ENCODE peak calls at places on chromosomes 16 and 17, in ten cellular contexts. One of them, this sample, is unnamed.

GRCh38 chr17:1742371-1743093 is at the start of gene SERPINF2:
- DNase-seq in prostate gland: no peak
- DNase-seq in transverse colon: no peak
- DNase-seq in spleen: no peak
- DNase-seq in sigmoid colon: no peak
- DNase-seq in GM23338: no peak
- DNase-seq in HL-60: no peak
- DNase-seq in Panc1: no peak
- DNase-seq in HCT116: no peak
- DNase-seq in esophagus muscularis mucosa: no peak
- DNase-seq in this sample: no peak

GRCh38 chr16:11361751-11362742 is 16.8 kb downstream of the RMI2 start:
- DNase-seq in esophagus muscularis mucosa: no peak
- DNase-seq in HCT116: no peak
- DNase-seq in transverse colon: no peak
- DNase-seq in HL-60: peak; percentile 54
- DNase-seq in GM23338: no peak
- DNase-seq in spleen: peak; percentile 75
- DNase-seq in prostate gland: no peak
- DNase-seq in sigmoid colon: no peak
- DNase-seq in Panc1: no peak
- DNase-seq in this sample: no peak

GRCh38 chr17:3683054-3683511 is 12.9 kb downstream of the P2RX5 start:
- DNase-seq in HCT116: peak; percentile 53
- DNase-seq in Panc1: peak; percentile 60
- DNase-seq in esophagus muscularis mucosa: no peak
- DNase-seq in sigmoid colon: no peak
- DNase-seq in GM23338: peak; percentile 82
- DNase-seq in prostate gland: no peak
- DNase-seq in HL-60: peak; percentile 18
- DNase-seq in transverse colon: peak; percentile 41
- DNase-seq in spleen: no peak
- DNase-seq in this sample: peak; percentile 47

GRCh38 chr16:12356622-12357365 is 380.3 kb downstream of the SNX29 start:
- DNase-seq in Panc1: no peak
- DNase-seq in HL-60: peak; percentile 82
- DNase-seq in esophagus muscularis mucosa: no peak
- DNase-seq in GM23338: peak; percentile 20
- DNase-seq in prostate gland: no peak
- DNase-seq in transverse colon: no peak
- DNase-seq in sigmoid colon: no peak
- DNase-seq in HCT116: no peak
- DNase-seq in spleen: no peak
- DNase-seq in this sample: no peak

GRCh38 chr17:8803531-8804416 is 4.6 kb upstream of the MFSD6L start:
- DNase-seq in GM23338: peak; percentile 59
- DNase-seq in HCT116: no peak
- DNase-seq in Panc1: no peak
- DNase-seq in esophagus muscularis mucosa: peak; percentile 84
- DNase-seq in sigmoid colon: no peak
- DNase-seq in spleen: no peak
- DNase-seq in prostate gland: no peak
- DNase-seq in HL-60: no peak
- DNase-seq in transverse colon: no peak
- DNase-seq in this sample: no peak

GRCh38 chr17:80446645-80447405 is 29.6 kb downstream of the NPTX1 start:
- DNase-seq in spleen: no peak
- DNase-seq in sigmoid colon: no peak
- DNase-seq in transverse colon: no peak
- DNase-seq in esophagus muscularis mucosa: no peak
- DNase-seq in HCT116: no peak
- DNase-seq in GM23338: no peak
- DNase-seq in prostate gland: no peak
- DNase-seq in Panc1: no peak
- DNase-seq in HL-60: no peak
- DNase-seq in this sample: no peak

GRCh38 chr17:72125226-72125651 is 4.4 kb downstream of the SOX9 start:
- DNase-seq in sigmoid colon: no peak
- DNase-seq in prostate gland: no peak
- DNase-seq in spleen: no peak
- DNase-seq in HL-60: no peak
- DNase-seq in HCT116: no peak
- DNase-seq in transverse colon: peak; percentile 21
- DNase-seq in Panc1: no peak
- DNase-seq in GM23338: no peak
- DNase-seq in esophagus muscularis mucosa: no peak
- DNase-seq in this sample: no peak

GRCh38 chr17:83073389-83074063 is 5.9 kb upstream of the METRNL start:
- DNase-seq in HCT116: peak; percentile 54
- DNase-seq in spleen: no peak
- DNase-seq in esophagus muscularis mucosa: no peak
- DNase-seq in prostate gland: no peak
- DNase-seq in Panc1: no peak
- DNase-seq in sigmoid colon: no peak
- DNase-seq in GM23338: no peak
- DNase-seq in HL-60: no peak
- DNase-seq in transverse colon: peak; percentile 87
- DNase-seq in this sample: peak; percentile 77

GRCh38 chr16:4868573-4868972 is 21.3 kb downstream of the UBN1 start:
- DNase-seq in spleen: no peak
- DNase-seq in GM23338: no peak
- DNase-seq in HL-60: no peak
- DNase-seq in transverse colon: no peak
- DNase-seq in Panc1: no peak
- DNase-seq in prostate gland: no peak
- DNase-seq in sigmoid colon: no peak
- DNase-seq in esophagus muscularis mucosa: no peak
- DNase-seq in HCT116: no peak
- DNase-seq in this sample: no peak

GRCh38 chr16:86092586-86093480 is 193.9 kb downstream of the IRF8 start:
- DNase-seq in Panc1: no peak
- DNase-seq in esophagus muscularis mucosa: no peak
- DNase-seq in GM23338: no peak
- DNase-seq in HCT116: no peak
- DNase-seq in sigmoid colon: peak; percentile 48
- DNase-seq in transverse colon: peak; percentile 2
- DNase-seq in prostate gland: no peak
- DNase-seq in spleen: peak; percentile 56
- DNase-seq in HL-60: no peak
- DNase-seq in this sample: no peak

GRCh38 chr16:23171234-23171948 is 11.2 kb upstream of the SCNN1G start:
- DNase-seq in esophagus muscularis mucosa: no peak
- DNase-seq in transverse colon: no peak
- DNase-seq in prostate gland: no peak
- DNase-seq in Panc1: peak; percentile 48
- DNase-seq in HL-60: no peak
- DNase-seq in GM23338: no peak
- DNase-seq in spleen: no peak
- DNase-seq in HCT116: no peak
- DNase-seq in sigmoid colon: no peak
- DNase-seq in this sample: no peak

GRCh38 chr17:66508896-66509843 is 206.8 kb downstream of the PRKCA start:
- DNase-seq in prostate gland: peak; percentile 91
- DNase-seq in HCT116: peak; percentile 90
- DNase-seq in HL-60: no peak
- DNase-seq in transverse colon: peak; percentile 84
- DNase-seq in GM23338: no peak
- DNase-seq in Panc1: peak; percentile 60
- DNase-seq in sigmoid colon: peak; percentile 72
- DNase-seq in spleen: no peak
- DNase-seq in esophagus muscularis mucosa: no peak
- DNase-seq in this sample: peak; percentile 83

GRCh38 chr17:73795730-73796129 is 151.5 kb upstream of the SDK2 start:
- DNase-seq in transverse colon: no peak
- DNase-seq in prostate gland: no peak
- DNase-seq in spleen: no peak
- DNase-seq in sigmoid colon: no peak
- DNase-seq in GM23338: no peak
- DNase-seq in Panc1: no peak
- DNase-seq in HL-60: no peak
- DNase-seq in HCT116: no peak
- DNase-seq in esophagus muscularis mucosa: no peak
- DNase-seq in this sample: no peak

GRCh38 chr17:49112936-49113335 is 19.6 kb upstream of the B4GALNT2 start:
- DNase-seq in Panc1: no peak
- DNase-seq in HL-60: no peak
- DNase-seq in sigmoid colon: no peak
- DNase-seq in spleen: no peak
- DNase-seq in HCT116: no peak
- DNase-seq in transverse colon: no peak
- DNase-seq in prostate gland: no peak
- DNase-seq in GM23338: no peak
- DNase-seq in esophagus muscularis mucosa: no peak
- DNase-seq in this sample: no peak

GRCh38 chr16:28838558-28838918 is 7.6 kb downstream of the TUFM start:
- DNase-seq in Panc1: no peak
- DNase-seq in sigmoid colon: no peak
- DNase-seq in GM23338: no peak
- DNase-seq in HCT116: no peak
- DNase-seq in spleen: no peak
- DNase-seq in HL-60: no peak
- DNase-seq in transverse colon: no peak
- DNase-seq in esophagus muscularis mucosa: no peak
- DNase-seq in prostate gland: no peak
- DNase-seq in this sample: no peak
- TF ChIP-seq POLR2AphosphoS5 in Panc1: peak; percentile 44
- TF ChIP-seq POLR2AphosphoS5 in sigmoid colon: no peak
- TF ChIP-seq POLR2AphosphoS5 in GM23338: no peak
- TF ChIP-seq POLR2AphosphoS5 in HCT116: no peak
- TF ChIP-seq POLR2AphosphoS5 in spleen: no peak
- TF ChIP-seq POLR2AphosphoS5 in HL-60: no peak
- TF ChIP-seq POLR2AphosphoS5 in transverse colon: no peak
- TF ChIP-seq POLR2AphosphoS5 in esophagus muscularis mucosa: no peak
- TF ChIP-seq POLR2AphosphoS5 in prostate gland: no peak
- TF ChIP-seq POLR2AphosphoS5 in this sample: no peak

GRCh38 chr17:61249649-61250301 is 149.9 kb upstream of the TBX2 start:
- DNase-seq in prostate gland: no peak
- DNase-seq in HCT116: no peak
- DNase-seq in esophagus muscularis mucosa: no peak
- DNase-seq in HL-60: no peak
- DNase-seq in GM23338: no peak
- DNase-seq in Panc1: no peak
- DNase-seq in sigmoid colon: no peak
- DNase-seq in spleen: no peak
- DNase-seq in transverse colon: no peak
- DNase-seq in this sample: no peak

GRCh38 chr17:61251939-61252865 is 147.4 kb upstream of the TBX2 start:
- DNase-seq in Panc1: no peak
- DNase-seq in sigmoid colon: peak; percentile 95
- DNase-seq in HL-60: peak; percentile 97
- DNase-seq in GM23338: no peak
- DNase-seq in esophagus muscularis mucosa: peak; percentile 98
- DNase-seq in prostate gland: peak; percentile 60
- DNase-seq in HCT116: no peak
- DNase-seq in transverse colon: peak; percentile 84
- DNase-seq in spleen: peak; percentile 90
- DNase-seq in this sample: peak; percentile 76

GRCh38 chr17:61248399-61248798 is 151.2 kb upstream of the TBX2 start:
- DNase-seq in HCT116: no peak
- DNase-seq in esophagus muscularis mucosa: no peak
- DNase-seq in HL-60: no peak
- DNase-seq in spleen: no peak
- DNase-seq in prostate gland: no peak
- DNase-seq in GM23338: no peak
- DNase-seq in sigmoid colon: no peak
- DNase-seq in transverse colon: peak; percentile 60
- DNase-seq in Panc1: no peak
- DNase-seq in this sample: peak; percentile 41

GRCh38 chr17:61253293-61253801 is 146.3 kb upstream of the TBX2 start:
- DNase-seq in GM23338: no peak
- DNase-seq in prostate gland: no peak
- DNase-seq in sigmoid colon: no peak
- DNase-seq in HCT116: no peak
- DNase-seq in esophagus muscularis mucosa: no peak
- DNase-seq in transverse colon: no peak
- DNase-seq in HL-60: no peak
- DNase-seq in spleen: no peak
- DNase-seq in Panc1: no peak
- DNase-seq in this sample: no peak

GRCh38 chr17:61250335-61250890 is 149.2 kb upstream of the TBX2 start:
- DNase-seq in esophagus muscularis mucosa: no peak
- DNase-seq in Panc1: no peak
- DNase-seq in GM23338: no peak
- DNase-seq in spleen: no peak
- DNase-seq in HL-60: no peak
- DNase-seq in transverse colon: no peak
- DNase-seq in sigmoid colon: no peak
- DNase-seq in prostate gland: no peak
- DNase-seq in HCT116: no peak
- DNase-seq in this sample: no peak
- H3K27ac ChIP-seq in esophagus muscularis mucosa: peak overlapping the region; percentile 82
- H3K27ac ChIP-seq in Panc1: peak overlapping the region; percentile 71
- H3K27ac ChIP-seq in GM23338: no peak overlapping the region
- H3K27ac ChIP-seq in spleen: peak overlapping the region; percentile 69
- H3K27ac ChIP-seq in HL-60: peak overlapping the region; percentile 97
- H3K27ac ChIP-seq in transverse colon: peak overlapping the region; percentile 3
- H3K27ac ChIP-seq in sigmoid colon: no peak overlapping the region
- H3K27ac ChIP-seq in prostate gland: peak overlapping the region; percentile 37
- H3K27ac ChIP-seq in HCT116: no peak overlapping the region
- H3K27ac ChIP-seq in this sample: peak overlapping the region; percentile 80

DNA sequence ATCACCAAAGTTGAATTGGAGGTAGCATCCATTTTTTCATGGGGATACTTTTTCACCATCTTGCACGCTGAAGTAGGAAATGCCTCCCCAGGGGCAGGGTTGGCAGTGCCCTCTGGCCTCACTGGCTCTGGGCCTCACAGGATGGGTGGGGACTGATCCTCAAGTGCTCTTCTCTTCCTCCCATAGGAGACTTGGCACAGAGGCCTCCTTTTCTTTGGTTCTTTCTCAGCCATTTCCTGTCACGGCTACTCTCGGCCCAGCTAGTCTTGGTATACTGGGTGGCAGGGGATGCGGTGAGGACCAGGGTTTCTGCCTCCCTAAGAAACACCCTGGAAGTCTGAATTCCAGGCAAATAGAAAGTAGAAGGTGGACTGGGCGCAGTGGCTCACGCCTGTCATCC is 58.2 kb downstream of the PECAM1 start:
- DNase-seq in prostate gland: no peak
- DNase-seq in Panc1: no peak
- DNase-seq in HL-60: no peak
- DNase-seq in transverse colon: no peak
- DNase-seq in sigmoid colon: no peak
- DNase-seq in spleen: peak; percentile 75
- DNase-seq in esophagus muscularis mucosa: no peak
- DNase-seq in GM23338: no peak
- DNase-seq in HCT116: no peak
- DNase-seq in this sample: no peak
- TF ChIP-seq POLR2AphosphoS5 in prostate gland: no peak
- TF ChIP-seq POLR2AphosphoS5 in Panc1: no peak
- TF ChIP-seq POLR2AphosphoS5 in HL-60: no peak
- TF ChIP-seq POLR2AphosphoS5 in transverse colon: no peak
- TF ChIP-seq POLR2AphosphoS5 in sigmoid colon: no peak
- TF ChIP-seq POLR2AphosphoS5 in spleen: peak; percentile 72
- TF ChIP-seq POLR2AphosphoS5 in esophagus muscularis mucosa: no peak
- TF ChIP-seq POLR2AphosphoS5 in GM23338: no peak
- TF ChIP-seq POLR2AphosphoS5 in HCT116: no peak
- TF ChIP-seq POLR2AphosphoS5 in this sample: no peak

DNA sequence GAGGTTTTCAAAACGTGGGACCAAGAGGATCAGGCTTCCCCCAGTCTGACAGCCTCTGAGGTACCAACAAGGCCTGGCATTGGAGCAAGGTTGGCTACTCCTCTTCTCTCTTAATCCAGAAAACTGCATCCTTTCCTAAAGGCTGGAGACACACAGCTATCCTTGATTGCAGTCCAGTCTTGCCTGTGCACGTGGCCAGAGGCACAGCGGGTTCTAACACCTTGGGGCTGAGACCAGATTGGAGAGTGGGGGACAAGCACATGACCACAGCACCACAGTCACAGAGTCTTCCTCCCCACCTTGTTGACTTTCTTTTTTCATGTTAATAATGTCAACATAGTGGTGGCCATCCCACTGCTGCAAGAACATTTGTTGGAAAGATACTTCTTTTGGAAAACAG is 46.9 kb downstream of the GNAO1 start:
- DNase-seq in GM23338: no peak
- DNase-seq in sigmoid colon: no peak
- DNase-seq in transverse colon: no peak
- DNase-seq in HL-60: no peak
- DNase-seq in esophagus muscularis mucosa: no peak
- DNase-seq in prostate gland: no peak
- DNase-seq in Panc1: no peak
- DNase-seq in spleen: no peak
- DNase-seq in HCT116: no peak
- DNase-seq in this sample: no peak
- H3K27ac ChIP-seq in GM23338: no peak overlapping the region
- H3K27ac ChIP-seq in sigmoid colon: peak overlapping the region; percentile 5
- H3K27ac ChIP-seq in transverse colon: no peak overlapping the region
- H3K27ac ChIP-seq in HL-60: no peak overlapping the region
- H3K27ac ChIP-seq in esophagus muscularis mucosa: no peak overlapping the region
- H3K27ac ChIP-seq in prostate gland: no peak overlapping the region
- H3K27ac ChIP-seq in Panc1: no peak overlapping the region
- H3K27ac ChIP-seq in spleen: no peak overlapping the region
- H3K27ac ChIP-seq in HCT116: no peak overlapping the region
- H3K27ac ChIP-seq in this sample: no peak overlapping the region